ENCODE peak calls at places on chromosomes 13 and 19, in four cellular contexts. B, J, Z and K are unnamed samples. For H3K36me3, the result is how much of the 10 kb centered on the place peaks cover.

GRCh38 chr13:52925221-52925620 is 76.8 kb upstream of the PCDH8 start:
- DNase-seq in B (no peak), J (no peak), Z (no peak), K (no peak)

GRCh38 chr19:27776020-27776419 is 1436.9 kb downstream of the UQCRFS1 start:
- DNase-seq in B (peak), J (no peak), Z (no peak), K (no peak)

GRCh38 chr13:100214886-100215285 is 126.0 kb downstream of the PCCA start:
- DNase-seq in B (no peak), J (no peak), Z (no peak), K (no peak)

GRCh38 chr13:31161583-31162150 is at the start of gene HSPH1:
- DNase-seq in B (peak), J (peak), Z (peak), K (peak)

GRCh38 chr13:75876371-75877050 is 240.4 kb downstream of the LMO7 start:
- DNase-seq in B (peak), J (no peak), Z (peak), K (peak)

GRCh38 chr19:42246869-42247630 is 4.6 kb upstream of the GSK3A start:
- DNase-seq in B (no peak), J (no peak), Z (no peak), K (no peak)

GRCh38 chr19:57075125-57075524 is 44.7 kb upstream of the USP29 start:
- DNase-seq in B (no peak), J (no peak), Z (no peak), K (no peak)

GRCh38 chr19:9597027-9597426 is 12.7 kb upstream of the ZNF121 start:
- DNase-seq in B (no peak), J (no peak), Z (no peak), K (no peak)

GRCh38 chr13:44313674-44314073 is 60.0 kb upstream of the SERP2 start:
- DNase-seq in B (no peak), J (no peak), Z (no peak), K (no peak)

GRCh38 chr13:20945952-20946383 is 43.4 kb upstream of the XPO4 start:
- DNase-seq in B (peak), J (peak), Z (peak), K (no peak)

GRCh38 chr19:10780368-10780767 is 55.6 kb downstream of the TMED1 start:
- DNase-seq in B (no peak), J (no peak), Z (no peak), K (no peak)

GRCh38 chr13:62643799-62644484 is 1228.3 kb upstream of the PCDH20 start:
- DNase-seq in B (no peak), J (no peak), Z (no peak), K (no peak)

GRCh38 chr19:37817180-37817911 is 38.0 kb upstream of the ZNF573 start:
- DNase-seq in B (no peak), J (peak), Z (peak), K (peak)

GRCh38 chr13:95087746-95088305 is 213.4 kb downstream of the ABCC4 start:
- DNase-seq in B (no peak), J (no peak), Z (no peak), K (no peak)

GRCh38 chr19:12090807-12091206 is 26.3 kb downstream of the ZNF844 start:
- DNase-seq in B (peak), J (peak), Z (peak), K (peak)

GRCh38 chr13:27442071-27442647 is 8.2 kb downstream of the MTIF3 start:
- DNase-seq in B (peak), J (peak), Z (peak), K (peak)

GRCh38 chr13:94712812-94713555 is 639 bp upstream of the SOX21 start:
- DNase-seq in B (no peak), J (peak), Z (no peak), K (no peak)

GRCh38 chr13:91805605-91806004 is 407.2 kb downstream of the GPC5 start:
- DNase-seq in B (no peak), J (no peak), Z (no peak), K (no peak)

GRCh38 chr13:73198888-73199497 is 140.2 kb downstream of the KLF5 start:
- DNase-seq in B (no peak), J (no peak), Z (no peak), K (no peak)

GRCh38 chr13:73158851-73159250 is 100.0 kb downstream of the KLF5 start:
- DNase-seq in B (no peak), J (no peak), Z (no peak), K (no peak)

GRCh38 chr13:50788551-50788950 is 54.9 kb downstream of the DLEU7 start:
- DNase-seq in B (no peak), J (no peak), Z (no peak), K (no peak)

GRCh38 chr19:53424968-53425597 is 6.7 kb upstream of the ZNF761 start:
- DNase-seq in B (peak), J (peak), Z (peak), K (peak)

GRCh38 chr19:44846455-44847143 is 502 bp downstream of the NECTIN2 start:
- DNase-seq in B (no peak), J (no peak), Z (peak), K (no peak)

GRCh38 chr19:29366757-29367156 is 153.8 kb upstream of the UQCRFS1 start:
- DNase-seq in B (no peak), J (no peak), Z (no peak), K (no peak)

GRCh38 chr13:43546260-43546659 is 240.5 kb downstream of the ENOX1 start:
- DNase-seq in B (peak), J (no peak), Z (no peak), K (no peak)

DNA sequence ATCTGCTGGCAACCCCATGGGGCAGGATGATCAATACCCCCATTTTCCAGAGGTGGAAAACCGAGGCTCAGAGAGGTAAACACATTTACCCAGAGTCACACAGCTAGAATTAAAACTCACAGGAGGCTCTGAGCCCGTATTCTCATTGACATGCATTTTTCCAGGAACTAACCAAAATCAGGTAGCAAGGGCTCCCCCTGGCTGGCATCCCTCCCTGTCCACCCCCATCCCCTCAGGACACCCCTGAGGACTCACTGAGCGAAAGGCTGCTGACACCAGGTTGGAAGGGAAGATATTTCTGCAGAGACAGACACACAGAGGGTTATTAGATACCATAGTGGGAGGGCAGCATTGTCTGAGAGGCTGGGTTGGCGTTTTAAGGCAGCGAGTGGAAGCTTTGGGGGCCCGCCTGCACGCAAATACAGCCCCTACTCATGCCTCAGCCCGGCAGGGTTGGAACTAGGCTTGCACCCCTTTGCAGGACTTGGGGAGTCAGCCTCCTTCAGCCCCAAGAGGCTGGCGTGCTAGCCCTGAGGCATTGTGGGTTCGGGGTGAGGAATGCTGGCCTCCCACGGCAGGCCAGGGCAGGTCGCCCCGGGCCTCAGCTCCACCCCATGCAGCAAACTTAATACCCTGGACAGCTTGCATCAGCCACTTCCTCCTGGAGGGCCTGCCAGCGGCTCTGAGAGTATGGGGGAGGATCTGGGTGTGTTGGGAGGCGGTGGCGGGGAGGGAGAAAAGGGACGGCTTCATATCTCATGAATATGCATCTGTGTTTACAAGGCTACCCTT is 3.9 kb downstream of the SLC1A5 start:
- DNase-seq in B (peak), J (peak), Z (peak), K (no peak)
- H3K27ac ChIP-seq in B (peak), J (peak), Z (peak), K (peak)

DNA sequence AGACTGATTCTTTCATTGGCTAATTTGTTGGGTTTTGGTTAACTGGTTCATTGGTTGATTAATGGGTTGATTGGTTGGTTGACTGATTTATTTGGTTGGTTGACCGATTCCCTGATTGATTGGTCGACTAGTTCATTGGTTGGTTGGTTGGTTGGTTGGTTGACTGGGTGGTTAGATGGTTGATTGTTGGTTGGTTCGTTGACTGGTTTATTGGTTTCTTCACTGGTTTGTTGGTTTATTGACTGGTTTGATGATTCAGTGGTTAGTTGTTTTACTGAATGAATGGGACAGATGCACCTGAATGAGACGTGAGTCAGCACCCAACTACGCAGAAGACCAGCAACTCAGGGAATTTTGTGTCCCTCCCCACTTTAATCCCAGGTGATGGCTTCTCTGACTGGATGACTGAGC is 2.7 kb upstream of the NUP62 start:
- DNase-seq in B (no peak), J (no peak), Z (no peak), K (no peak)
- H3K36me3 ChIP-seq in B (half or more), J (under half), Z (under half), K (under half)

DNA sequence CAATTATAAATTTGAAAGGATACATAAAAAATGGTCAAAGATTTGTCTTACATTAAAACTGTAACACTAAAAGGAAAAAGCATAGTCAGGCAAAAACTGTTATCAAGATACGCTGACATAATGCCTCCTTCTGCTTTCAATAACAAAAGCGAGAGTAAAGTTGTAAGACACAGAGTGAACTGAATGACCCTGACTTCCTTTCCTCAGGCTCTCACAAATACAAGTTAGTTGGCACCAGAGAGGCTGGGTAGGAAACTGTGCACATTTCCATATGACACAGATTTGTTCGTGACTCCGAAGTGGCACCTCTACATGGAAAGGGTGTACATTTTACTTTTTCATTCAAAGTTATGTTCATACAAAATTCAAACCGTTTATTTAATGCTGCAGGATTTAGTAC is 15.4 kb downstream of the FGF14 start:
- DNase-seq in B (no peak), J (no peak), Z (no peak), K (no peak)
- H3K27ac ChIP-seq in B (no peak), J (no peak), Z (no peak), K (no peak)

GRCh38 chr13:23349127-23349897 is 84.2 kb downstream of the SACS start:
- DNase-seq in B (no peak), J (no peak), Z (no peak), K (no peak)
- H3K36me3 ChIP-seq in B (half or more), J (under half), Z (under half), K (under half)

GRCh38 chr19:19592690-19593089 is 25.8 kb downstream of the PBX4 start:
- DNase-seq in B (no peak), J (peak), Z (no peak), K (no peak)
- H3K27ac ChIP-seq in B (no peak), J (no peak), Z (no peak), K (no peak)

GRCh38 chr19:47380559-47380958 is 31.4 kb downstream of the DHX34 start:
- DNase-seq in B (no peak), J (no peak), Z (no peak), K (no peak)
- H3K36me3 ChIP-seq in B (half or more), J (under half), Z (under half), K (under half)

GRCh38 chr19:34201133-34201532 is 28.8 kb downstream of the LSM14A start:
- DNase-seq in B (no peak), J (no peak), Z (no peak), K (no peak)
- H3K27ac ChIP-seq in B (no peak), J (no peak), Z (no peak), K (no peak)

GRCh38 chr19:807627-808175 is 10.4 kb downstream of the PTBP1 start:
- DNase-seq in B (no peak), J (no peak), Z (no peak), K (no peak)
- H3K36me3 ChIP-seq in B (half or more), J (under half), Z (half or more), K (half or more)